ENCODE peak calls at places on chromosomes 7 and 10, in seven cellular contexts. T is RWPE2; Z is BJ; F is A549; U is hepatocyte; V is CD8-positive, alpha-beta T cell; L is brain microvascular endothelial cell. A is an unnamed sample.

GRCh38 chr10:124730790-124731189 is 13.4 kb downstream of the FAM53B start:
- DNase-seq in U (no peak), L (no peak), F (no peak), T (no peak), V (no peak), Z (no peak), A (no peak)

GRCh38 chr7:94008537-94008936 is 4.4 kb upstream of the BET1 start:
- DNase-seq in T (no peak), Z (no peak), V (no peak), L (peak), U (no peak), F (no peak), A (no peak)

GRCh38 chr10:113283189-113283588 is 269.7 kb upstream of the HABP2 start:
- DNase-seq in T (no peak), Z (no peak), L (no peak), F (peak), V (no peak), U (no peak), A (no peak)

GRCh38 chr10:48805848-48806247 is 121.2 kb downstream of the WDFY4 start:
- DNase-seq in U (no peak), V (no peak), F (no peak), T (no peak), Z (no peak), L (no peak), A (no peak)

GRCh38 chr10:43945908-43946307 is 297.2 kb upstream of the ZNF32 start:
- DNase-seq in T (no peak), V (no peak), U (no peak), F (no peak), L (no peak), Z (no peak), A (no peak)

GRCh38 chr7:154568346-154568745 is 434.6 kb downstream of the PAXIP1 start:
- DNase-seq in L (no peak), F (no peak), Z (no peak), V (no peak), U (no peak), T (no peak), A (no peak)

GRCh38 chr10:71348850-71349249 is 29.8 kb downstream of the SLC29A3 start:
- DNase-seq in L (no peak), U (no peak), Z (no peak), F (no peak), T (no peak), V (no peak), A (no peak)

GRCh38 chr10:5738427-5738826 is 53.8 kb downstream of the TASOR2 start:
- DNase-seq in V (no peak), T (no peak), Z (no peak), F (no peak), U (no peak), L (no peak), A (no peak)

GRCh38 chr10:13917791-13918190 is 331.0 kb downstream of the PRPF18 start:
- DNase-seq in T (no peak), U (no peak), F (no peak), L (no peak), Z (no peak), V (no peak), A (no peak)

GRCh38 chr10:94314913-94315545 is 47.7 kb downstream of the NOC3L start:
- DNase-seq in V (no peak), U (peak), Z (no peak), F (no peak), T (no peak), L (peak), A (no peak)

GRCh38 chr10:88995156-88995876 is 4.7 kb downstream of the FAS start:
- DNase-seq in F (no peak), Z (no peak), T (no peak), U (no peak), L (no peak), V (no peak), A (no peak)

GRCh38 chr7:2972531-2973161 is 71.0 kb downstream of the CARD11 start:
- DNase-seq in Z (no peak), U (no peak), V (no peak), F (no peak), L (no peak), T (no peak), A (no peak)

GRCh38 chr7:99848420-99849216 is 20.8 kb downstream of the CYP3A43 start:
- DNase-seq in T (no peak), F (no peak), U (no peak), Z (no peak), V (no peak), L (no peak), A (no peak)

GRCh38 chr7:48042216-48042615 is 6.9 kb downstream of the C7orf57 start:
- DNase-seq in L (peak), Z (no peak), U (no peak), V (no peak), F (no peak), T (no peak), A (no peak)

GRCh38 chr7:150362989-150363769 is 5.4 kb upstream of the REPIN1 start:
- DNase-seq in V (no peak), F (no peak), T (no peak), U (no peak), Z (no peak), L (no peak), A (no peak)

GRCh38 chr7:69910150-69910549 is 311.9 kb downstream of the AUTS2 start:
- DNase-seq in Z (no peak), V (no peak), U (no peak), F (no peak), L (no peak), T (no peak), A (no peak)

GRCh38 chr7:37323912-37324430 is 124.7 kb downstream of the ELMO1 start:
- DNase-seq in Z (no peak), T (no peak), V (no peak), F (no peak), L (no peak), U (no peak), A (no peak)

GRCh38 chr10:77879710-77880109 is 46.8 kb downstream of the DLG5 start:
- DNase-seq in T (no peak), V (no peak), L (no peak), Z (no peak), U (no peak), F (no peak), A (no peak)
- TF ChIP-seq CTCF in T (no peak), V (no peak), L (no peak), Z (no peak), U (no peak), F (no peak), A (no peak)

DNA sequence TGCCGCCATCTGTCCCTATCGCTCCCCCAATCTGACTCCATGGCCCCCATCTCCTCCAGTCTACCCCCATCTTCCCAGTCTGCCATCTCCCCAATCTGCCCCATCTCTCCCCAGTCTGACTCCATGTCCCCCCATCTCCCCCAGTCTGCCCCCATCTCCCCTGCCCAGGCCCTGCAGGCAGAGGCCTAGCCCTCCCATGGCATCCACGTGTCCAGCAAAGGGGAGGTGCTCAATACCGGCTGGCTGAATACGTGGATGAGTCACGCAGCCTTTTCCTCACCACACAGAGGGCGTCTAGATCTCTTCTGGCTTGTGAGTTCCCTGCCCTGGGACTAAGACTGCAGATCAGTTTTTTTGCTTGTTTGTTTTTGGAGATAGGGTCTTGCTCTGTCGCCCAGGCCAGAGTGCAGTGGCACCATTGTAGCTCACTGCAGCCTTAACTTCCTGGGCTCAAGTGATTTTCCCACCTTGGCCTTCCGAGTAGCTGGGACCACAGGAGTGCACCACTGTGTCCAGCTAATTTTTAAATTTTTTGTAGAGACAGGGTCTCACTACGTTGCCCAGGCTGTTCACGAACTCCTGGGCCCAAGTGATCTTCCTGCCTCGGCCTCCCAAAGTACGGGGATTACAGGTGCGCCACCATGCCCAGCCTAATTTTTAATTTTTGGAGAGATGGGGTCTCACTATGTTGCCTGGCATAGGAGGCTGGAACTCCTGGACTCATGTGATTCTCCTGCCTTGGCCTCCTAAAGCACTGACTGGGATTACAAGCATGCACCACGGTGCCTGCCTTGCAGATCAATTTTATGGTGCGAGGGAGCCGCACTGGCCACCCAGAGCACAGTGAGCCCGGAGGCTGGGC is 15.3 kb upstream of the GPR146 start:
- DNase-seq in Z (peak), L (peak), U (peak), F (peak), T (peak), V (peak), A (peak)
- H3K4me3 ChIP-seq in Z (peak), L (peak), U (no peak), F (peak), T (peak), V (peak), A (peak)

DNA sequence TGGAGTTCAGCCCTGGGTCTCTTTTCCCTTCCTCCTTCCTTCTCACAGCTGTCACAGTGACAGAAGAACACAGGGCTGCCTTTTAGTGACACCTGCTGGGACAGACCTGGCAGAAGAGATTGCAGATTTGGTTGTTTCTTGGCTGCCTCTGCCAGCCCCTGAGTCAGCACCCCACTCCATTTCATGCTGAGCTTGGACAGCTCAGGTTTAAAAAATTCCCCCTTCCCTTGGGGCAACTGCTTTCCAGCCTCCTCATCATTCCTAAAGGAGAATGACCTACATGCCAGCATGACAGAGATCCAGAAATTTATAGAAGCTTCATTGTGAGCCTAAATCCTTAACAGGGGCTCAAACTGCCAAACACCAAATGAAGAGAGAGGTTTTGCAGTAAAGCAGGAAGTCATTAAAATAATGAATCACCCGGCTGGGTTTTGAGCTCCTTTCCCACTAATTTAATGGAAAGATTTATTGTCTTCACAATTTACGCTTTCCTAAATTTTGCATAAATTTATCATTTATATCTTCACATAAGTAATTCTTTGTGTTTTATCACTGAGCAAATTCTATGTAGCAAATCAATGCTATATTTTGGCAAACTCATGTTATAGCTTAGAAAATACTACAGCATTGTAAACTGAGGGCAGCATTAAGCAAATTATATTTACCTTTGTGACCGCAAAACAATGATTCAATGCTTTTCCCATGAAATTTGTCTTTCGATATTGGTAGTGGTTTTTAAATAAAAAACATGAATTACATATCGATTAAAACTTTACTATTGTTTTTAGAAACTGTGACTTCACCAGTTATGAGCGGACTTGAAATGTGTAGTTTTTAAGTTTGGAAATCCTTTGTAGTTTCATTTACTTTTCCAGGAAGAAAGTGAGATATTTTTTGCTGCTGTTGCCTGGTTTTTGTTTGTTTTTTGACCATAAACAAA is 399.5 kb upstream of the ANKRD30A start:
- DNase-seq in F (peak), U (peak), L (peak), V (no peak), Z (peak), T (peak), A (peak)
- TF ChIP-seq CTCF in F (peak), U (peak), L (peak), V (no peak), Z (peak), T (peak), A (no peak)

DNA sequence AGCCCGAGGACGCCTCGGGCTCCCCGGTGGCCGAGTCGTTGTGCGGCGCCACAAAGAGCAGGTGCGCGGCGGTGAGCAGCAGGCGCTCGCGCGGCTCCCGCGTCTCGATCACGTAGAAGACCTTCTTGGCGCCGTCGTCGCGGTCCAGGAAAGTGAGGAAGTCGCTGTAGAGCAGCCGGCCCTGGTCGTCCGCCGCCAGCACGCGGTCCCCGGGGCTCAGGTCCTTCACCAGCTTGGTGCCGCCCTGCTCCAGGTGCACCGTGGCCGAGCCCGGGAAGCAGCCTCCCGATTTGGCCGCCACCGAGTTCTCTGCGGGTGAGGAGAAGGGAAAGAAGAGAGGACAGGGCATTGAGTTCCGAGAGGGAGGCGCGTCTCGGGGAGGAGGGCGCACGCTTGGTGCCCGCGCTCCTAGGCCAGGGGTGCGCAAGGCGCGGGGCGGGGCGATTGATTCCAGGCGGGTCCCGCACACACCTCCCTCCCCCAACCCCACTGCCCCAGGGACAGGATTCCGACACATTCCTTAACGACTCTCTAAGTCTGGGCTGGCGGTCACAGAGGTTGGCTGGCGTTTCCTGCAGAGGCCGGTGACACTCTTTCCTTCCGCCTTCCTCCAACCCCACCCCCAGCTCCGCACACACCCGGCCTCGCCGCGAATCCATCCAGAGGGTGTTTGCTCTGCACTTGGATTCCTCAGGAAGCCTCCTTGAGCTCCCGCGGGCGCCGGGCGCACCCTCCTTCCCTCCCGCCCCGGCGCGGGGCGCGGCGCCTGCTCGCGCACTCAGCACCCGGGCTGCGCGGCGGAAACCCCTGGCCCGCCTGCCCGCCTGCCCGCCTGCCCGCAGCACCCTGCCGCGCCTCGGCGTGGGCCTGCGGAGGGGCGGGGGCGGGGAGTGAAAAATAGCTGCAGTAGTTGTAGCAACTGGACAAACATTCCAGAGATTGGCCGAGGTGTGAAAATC is 8.6 kb downstream of the SHH start:
- DNase-seq in U (peak), T (no peak), L (no peak), Z (no peak), V (no peak), F (no peak), A (no peak)
- H3K4me3 ChIP-seq in U (no peak), T (peak), L (peak), Z (peak), V (no peak), F (peak), A (peak)

DNA sequence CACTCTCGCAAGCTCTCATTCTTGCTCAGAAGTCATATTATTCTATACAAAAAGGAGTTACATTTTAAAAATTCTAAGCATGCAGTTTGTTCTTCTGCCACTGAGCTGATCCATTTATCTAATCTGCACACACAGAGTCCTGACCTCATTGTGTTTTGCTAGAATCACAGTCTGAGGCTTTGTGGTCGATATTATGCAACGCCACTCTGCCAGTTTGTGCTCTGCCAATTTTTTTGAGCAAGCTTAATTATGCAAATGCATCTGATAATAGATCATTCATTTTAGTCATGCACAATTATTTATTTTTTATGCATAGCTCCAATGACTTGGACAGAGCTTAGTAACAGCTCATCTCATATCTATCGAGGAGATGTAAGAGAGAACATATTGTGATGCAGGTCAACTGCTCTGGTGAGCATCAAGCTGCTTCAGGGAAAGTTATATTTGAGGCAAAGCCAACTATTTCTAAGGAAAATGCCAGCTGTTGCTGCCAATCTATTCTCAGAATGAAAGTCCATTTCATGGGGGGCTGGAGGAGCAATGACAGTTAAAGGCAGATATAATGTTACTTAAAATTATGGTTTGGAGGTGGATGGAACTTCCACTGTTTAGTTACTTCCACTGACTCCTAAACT is 424.7 kb downstream of the KIF20B start:
- DNase-seq in T (no peak), V (no peak), F (no peak), Z (no peak), U (no peak), L (peak), A (no peak)
- TF ChIP-seq CTCF in T (no peak), V (no peak), F (no peak), Z (no peak), U (no peak), L (no peak), A (no peak)

A was measured in HFF-Myc.